ENCODE peak calls at places on chromosomes 1 and 21, in eight cellular contexts. P, Y, V, M, L, G, C and Q are unnamed samples.

GRCh38 chr1:53015508-53015860 is 46.5 kb upstream of the PODN start:
- DNase-seq in P (no peak), Y (no peak), V (no peak), M (no peak), L (no peak), G (no peak), C (no peak), Q (no peak)

GRCh38 chr21:31663584-31664249 is 4.2 kb downstream of the SOD1 start:
- DNase-seq in P (no peak), Y (no peak), V (no peak), M (no peak), L (no peak), G (no peak), C (no peak), Q (no peak)

GRCh38 chr1:117638141-117638540 is 32.3 kb downstream of the TENT5C start:
- DNase-seq in P (no peak), Y (no peak), V (no peak), M (no peak), L (no peak), G (no peak), C (no peak), Q (no peak)

GRCh38 chr1:38962113-38962512 is 20.5 kb upstream of the RHBDL2 start:
- DNase-seq in P (no peak), Y (no peak), V (no peak), M (no peak), L (no peak), G (no peak), C (no peak), Q (no peak)

GRCh38 chr1:159431904-159432303 is at the start of gene OR10J4:
- DNase-seq in P (no peak), Y (no peak), V (no peak), M (no peak), L (no peak), G (no peak), C (no peak), Q (no peak)

GRCh38 chr1:90823686-90824085 is 106.6 kb upstream of the BARHL2 start:
- DNase-seq in P (no peak), Y (no peak), V (no peak), M (no peak), L (no peak), G (no peak), C (no peak), Q (no peak)

GRCh38 chr1:197021716-197022115 is 44.4 kb downstream of the CFHR5 start:
- DNase-seq in P (no peak), Y (no peak), V (no peak), M (no peak), L (no peak), G (no peak), C (no peak), Q (no peak)

GRCh38 chr1:112524251-112524650 is 15.5 kb downstream of the WNT2B start:
- DNase-seq in P (no peak), Y (no peak), V (no peak), M (no peak), L (peak), G (no peak), C (no peak), Q (no peak)

GRCh38 chr21:19992540-19992939 is 1005.7 kb upstream of the NCAM2 start:
- DNase-seq in P (no peak), Y (no peak), V (no peak), M (no peak), L (no peak), G (no peak), C (no peak), Q (no peak)

DNA sequence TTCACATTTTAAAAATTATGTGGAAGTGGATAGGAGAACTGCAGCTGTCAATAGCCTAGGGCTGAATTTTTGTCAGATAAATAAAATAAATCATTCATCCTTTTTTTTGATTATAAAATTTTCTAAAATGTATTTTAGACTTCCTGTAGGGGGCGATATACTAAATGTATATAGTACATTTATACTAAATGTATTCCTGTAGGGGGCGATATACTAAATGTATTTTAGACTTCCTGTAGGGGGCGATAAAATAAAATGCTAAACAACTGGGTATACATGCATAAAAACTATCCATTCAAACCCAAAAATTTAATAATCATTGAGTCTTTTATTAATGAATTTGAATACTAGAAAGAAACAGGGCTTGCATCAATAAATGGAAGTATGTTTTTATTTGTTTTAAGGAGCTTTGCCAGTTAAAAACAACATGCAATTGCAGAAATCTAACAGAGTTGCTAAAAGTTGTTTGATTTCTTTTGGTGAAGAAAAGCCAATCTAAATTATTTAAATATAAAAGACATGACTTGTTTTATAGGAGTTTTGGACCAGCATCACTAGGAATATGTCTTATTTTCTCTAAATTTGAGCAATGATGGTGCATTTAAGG is 31.4 kb downstream of the CLCA1 start:
- DNase-seq in P (no peak), Y (peak), V (no peak), M (no peak), L (no peak), G (no peak), C (no peak), Q (no peak)
- H3K27ac ChIP-seq in P (no peak), Y (no peak), V (no peak), M (no peak), L (no peak), G (no peak), C (no peak), Q (no peak)

GRCh38 chr1:3675436-3675835 is 23.1 kb downstream of the TP73 start:
- DNase-seq in P (peak), Y (no peak), V (no peak), M (no peak), L (no peak), G (no peak), C (peak), Q (no peak)

GRCh38 chr1:3678361-3679097 is 26.2 kb downstream of the TP73 start:
- DNase-seq in P (peak), Y (peak), V (no peak), M (no peak), L (no peak), G (no peak), C (peak), Q (no peak)

GRCh38 chr1:3676581-3677410 is 24.5 kb downstream of the TP73 start:
- DNase-seq in P (peak), Y (no peak), V (no peak), M (no peak), L (no peak), G (no peak), C (peak), Q (no peak)

GRCh38 chr1:3679098-3679555 is 26.8 kb downstream of the TP73 start:
- DNase-seq in P (peak), Y (no peak), V (no peak), M (no peak), L (no peak), G (no peak), C (no peak), Q (no peak)

GRCh38 chr1:3677411-3677944 is 25.2 kb downstream of the TP73 start:
- DNase-seq in P (peak), Y (no peak), V (no peak), M (no peak), L (no peak), G (no peak), C (no peak), Q (no peak)
- H3K27ac ChIP-seq in P (peak), Y (no peak), V (no peak), M (no peak), L (peak), G (no peak), C (no peak), Q (no peak)

GRCh38 chr1:15452216-15452615 is 4.3 kb upstream of the CELA2A start:
- DNase-seq in P (no peak), Y (no peak), V (no peak), M (no peak), L (no peak), G (no peak), C (peak), Q (no peak)

GRCh38 chr1:15454256-15454655 is 2.3 kb upstream of the CELA2A start:
- DNase-seq in P (no peak), Y (no peak), V (no peak), M (no peak), L (no peak), G (no peak), C (peak), Q (no peak)

GRCh38 chr1:15452866-15453571 is 3.5 kb upstream of the CELA2A start:
- DNase-seq in P (no peak), Y (no peak), V (no peak), M (no peak), L (no peak), G (no peak), C (no peak), Q (no peak)

GRCh38 chr1:15455522-15455921 is 1.0 kb upstream of the CELA2A start:
- DNase-seq in P (no peak), Y (no peak), V (no peak), M (no peak), L (no peak), G (no peak), C (no peak), Q (no peak)

DNA sequence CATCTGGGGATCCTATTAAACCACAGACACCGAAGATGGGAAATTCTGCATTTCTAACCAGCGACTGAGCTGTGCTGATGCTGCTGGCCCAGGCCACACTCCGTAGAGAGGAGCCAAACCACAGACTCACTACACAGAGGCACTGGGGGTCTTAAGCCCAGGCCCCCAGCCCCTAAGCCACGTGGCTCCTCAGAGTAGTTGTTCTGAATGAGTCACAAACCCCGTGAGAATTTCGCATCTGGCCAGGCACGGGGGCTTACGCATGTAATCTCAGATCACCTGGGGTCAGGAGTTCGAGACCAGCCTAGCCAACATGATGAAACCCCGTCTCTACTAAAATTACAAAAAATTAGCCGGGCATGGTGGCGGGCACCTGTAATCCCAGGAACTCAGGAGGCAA is 2.8 kb upstream of the CELA2A start:
- DNase-seq in P (no peak), Y (no peak), V (no peak), M (no peak), L (no peak), G (no peak), C (peak), Q (no peak)
- H3K27ac ChIP-seq in P (no peak), Y (no peak), V (no peak), M (no peak), L (no peak), G (no peak), C (peak), Q (no peak)

GRCh38 chr1:25890249-25891034 is 14.9 kb upstream of the PAQR7 start:
- DNase-seq in P (no peak), Y (no peak), V (no peak), M (no peak), L (no peak), G (no peak), C (no peak), Q (no peak)
- H3K27ac ChIP-seq in P (peak), Y (no peak), V (no peak), M (peak), L (no peak), G (no peak), C (peak), Q (no peak)

GRCh38 chr21:16841917-16842316 is 670.9 kb upstream of the CXADR start:
- DNase-seq in P (no peak), Y (no peak), V (no peak), M (no peak), L (no peak), G (no peak), C (no peak), Q (no peak)
- H3K27ac ChIP-seq in P (no peak), Y (no peak), V (no peak), M (peak), L (no peak), G (no peak), C (no peak), Q (peak)

GRCh38 chr1:115670476-115671175 is 28.9 kb downstream of the VANGL1 start:
- DNase-seq in P (peak), Y (no peak), V (no peak), M (no peak), L (no peak), G (peak), C (peak), Q (no peak)
- H3K27ac ChIP-seq in P (no peak), Y (no peak), V (no peak), M (no peak), L (no peak), G (no peak), C (no peak), Q (no peak)

DNA sequence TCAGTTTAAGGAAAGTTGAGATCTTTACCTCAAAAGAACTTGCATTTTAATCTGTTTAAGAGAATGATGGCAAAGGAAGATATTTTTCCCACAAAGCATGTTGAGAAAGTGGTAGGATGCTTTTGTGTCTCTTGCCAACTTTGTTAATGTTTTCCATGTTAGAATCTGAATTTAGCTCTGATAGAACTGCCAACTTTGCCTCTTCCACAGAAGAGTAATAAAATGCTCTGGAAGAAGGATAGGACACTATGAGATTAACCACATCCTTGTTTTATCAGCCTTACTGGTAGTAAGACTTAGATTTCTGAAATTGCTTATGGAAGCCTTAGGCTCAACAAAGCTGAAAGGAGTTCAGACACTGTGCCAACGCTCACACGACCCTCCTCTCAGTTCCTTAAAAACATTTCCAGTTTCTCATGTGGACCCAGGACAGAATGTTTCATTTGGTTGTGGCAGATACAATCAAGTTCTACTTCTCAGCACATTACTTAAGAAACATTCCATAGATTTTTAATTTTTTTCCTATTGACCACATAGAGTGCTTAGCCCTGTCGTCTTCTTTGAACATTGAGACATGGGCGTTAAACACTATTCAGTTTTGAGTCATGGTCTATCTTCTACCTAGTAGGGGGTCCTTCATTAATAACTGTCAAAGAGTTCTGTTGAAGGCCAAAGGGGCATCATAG is 59.0 kb downstream of the MTR start:
- DNase-seq in P (no peak), Y (peak), V (no peak), M (no peak), L (no peak), G (no peak), C (no peak), Q (no peak)
- H3K27ac ChIP-seq in P (no peak), Y (no peak), V (no peak), M (peak), L (no peak), G (no peak), C (no peak), Q (no peak)

GRCh38 chr1:44332505-44332904 is 22.6 kb downstream of the ERI3 start:
- DNase-seq in P (no peak), Y (no peak), V (no peak), M (no peak), L (no peak), G (no peak), C (no peak), Q (no peak)

GRCh38 chr1:44336668-44337067 is 18.4 kb downstream of the ERI3 start:
- DNase-seq in P (no peak), Y (no peak), V (no peak), M (no peak), L (no peak), G (no peak), C (no peak), Q (no peak)

GRCh38 chr1:44330935-44331334 is 24.1 kb downstream of the ERI3 start:
- DNase-seq in P (no peak), Y (no peak), V (no peak), M (no peak), L (no peak), G (no peak), C (no peak), Q (no peak)

GRCh38 chr1:44334968-44335367 is 20.1 kb downstream of the ERI3 start:
- DNase-seq in P (no peak), Y (no peak), V (no peak), M (no peak), L (no peak), G (no peak), C (no peak), Q (no peak)

GRCh38 chr1:44333373-44333772 is 21.7 kb downstream of the ERI3 start:
- DNase-seq in P (no peak), Y (no peak), V (no peak), M (no peak), L (no peak), G (no peak), C (no peak), Q (no peak)
- H3K27ac ChIP-seq in P (no peak), Y (no peak), V (no peak), M (no peak), L (no peak), G (no peak), C (no peak), Q (no peak)